ENCODE peak calls at places on chromosome 17, in four cellular contexts. W, K, M and E are unnamed samples.

GRCh38 chr17:75013077-75013391 is 564 bp downstream of the MRPL58 start:
- DNase-seq in K (no peak), M (no peak), W (no peak), E (no peak)

GRCh38 chr17:5785343-5785742 is 201.0 kb upstream of the NLRP1 start:
- DNase-seq in M (no peak), K (no peak), W (no peak), E (no peak)

GRCh38 chr17:53336281-53336680 is 486.4 kb upstream of the KIF2B start:
- DNase-seq in W (no peak), M (no peak), K (no peak), E (no peak)

GRCh38 chr17:67435122-67435521 is 58.0 kb downstream of the PITPNC1 start:
- DNase-seq in K (no peak), W (no peak), M (peak), E (no peak)

GRCh38 chr17:40286473-40286872 is 1.2 kb upstream of the CDC6 start:
- DNase-seq in M (no peak), W (no peak), K (no peak), E (no peak)

GRCh38 chr17:1957037-1957436 is 68.1 kb downstream of the RTN4RL1 start:
- DNase-seq in W (no peak), M (no peak), K (no peak), E (no peak)

GRCh38 chr17:77356109-77356689 is 215.4 kb downstream of the SEC14L1 start:
- DNase-seq in W (no peak), K (no peak), M (no peak), E (peak)

GRCh38 chr17:8680402-8680801 is 49.9 kb upstream of the MYH10 start:
- DNase-seq in M (no peak), K (no peak), W (no peak), E (no peak)

GRCh38 chr17:80805032-80805751 is 186.4 kb upstream of the CHMP6 start:
- DNase-seq in W (peak), M (no peak), K (no peak), E (no peak)

GRCh38 chr17:70021726-70022125 is 53.3 kb upstream of the KCNJ16 start:
- DNase-seq in M (no peak), W (no peak), K (no peak), E (no peak)

GRCh38 chr17:54085934-54086333 is 263.2 kb downstream of the KIF2B start:
- DNase-seq in M (no peak), W (no peak), K (no peak), E (no peak)

GRCh38 chr17:42653179-42654124 is 5.6 kb upstream of the TUBG2 start:
- DNase-seq in M (peak), K (peak), W (peak), E (peak)

GRCh38 chr17:56309897-56310296 is 156.6 kb downstream of the ANKFN1 start:
- DNase-seq in W (no peak), M (no peak), K (no peak), E (no peak)

GRCh38 chr17:58091024-58091567 is 7.9 kb downstream of the DYNLL2 start:
- DNase-seq in K (no peak), M (no peak), W (no peak), E (no peak)
- TF ChIP-seq POLR2AphosphoS5 in K (no peak), M (no peak), W (no peak), E (no peak)

GRCh38 chr17:82310877-82311276 is 6.5 kb downstream of the CD7 start:
- DNase-seq in M (no peak), K (peak), W (no peak), E (no peak)
- TF ChIP-seq POLR2AphosphoS5 in M (no peak), K (no peak), W (no peak), E (no peak)

GRCh38 chr17:17886747-17887146 is 50.0 kb upstream of the SREBF1 start:
- DNase-seq in K (no peak), M (no peak), W (no peak), E (no peak)

GRCh38 chr17:17888371-17888770 is 51.6 kb upstream of the SREBF1 start:
- DNase-seq in M (no peak), W (no peak), K (no peak), E (no peak)

GRCh38 chr17:17886253-17886652 is 49.5 kb upstream of the SREBF1 start:
- DNase-seq in K (peak), W (no peak), M (peak), E (no peak)

GRCh38 chr17:17888821-17889220 is 52.0 kb upstream of the SREBF1 start:
- DNase-seq in W (no peak), M (no peak), K (no peak), E (no peak)

GRCh38 chr17:17887752-17888304 is 51.0 kb upstream of the SREBF1 start:
- DNase-seq in K (no peak), W (no peak), M (no peak), E (no peak)
- TF ChIP-seq POLR2AphosphoS5 in K (no peak), W (no peak), M (no peak), E (no peak)

GRCh38 chr17:45288825-45289224 is 26.9 kb upstream of the SPATA32 start:
- DNase-seq in W (no peak), K (no peak), M (no peak), E (no peak)
- TF ChIP-seq POLR2AphosphoS5 in W (no peak), K (no peak), M (peak), E (no peak)

GRCh38 chr17:29150191-29150590 is 30.0 kb downstream of the MYO18A start:
- DNase-seq in W (peak), M (no peak), K (no peak), E (no peak)

GRCh38 chr17:29149431-29150064 is 30.6 kb downstream of the MYO18A start:
- DNase-seq in W (no peak), M (peak), K (no peak), E (no peak)

GRCh38 chr17:29154516-29155234 is 25.5 kb downstream of the MYO18A start:
- DNase-seq in M (no peak), W (peak), K (no peak), E (no peak)

GRCh38 chr17:29148790-29149430 is 31.3 kb downstream of the MYO18A start:
- DNase-seq in W (peak), K (peak), M (peak), E (no peak)

GRCh38 chr17:29151567-29151966 is 28.6 kb downstream of the MYO18A start:
- DNase-seq in W (no peak), K (no peak), M (no peak), E (no peak)
- TF ChIP-seq POLR2AphosphoS5 in W (no peak), K (no peak), M (no peak), E (no peak)